ENCODE peak calls at places on chromosome 16, in seven cellular contexts. One of them, this sample, is unnamed.

GRCh38 chr16:4316732-4317461 is 1.0 kb downstream of the GLIS2 start:
- DNase-seq in anterior cingulate cortex: peak; percentile 61
- DNase-seq in T-helper 17 cell: no peak
- DNase-seq in Ammon's horn: peak; percentile 69
- DNase-seq in mesendoderm: no peak
- DNase-seq in GM12891: no peak
- DNase-seq in HAP-1: no peak
- DNase-seq in this sample: peak; percentile 79

GRCh38 chr16:86825631-86826030 is 247.3 kb downstream of the FOXL1 start:
- DNase-seq in anterior cingulate cortex: no peak
- DNase-seq in T-helper 17 cell: no peak
- DNase-seq in Ammon's horn: no peak
- DNase-seq in mesendoderm: no peak
- DNase-seq in GM12891: no peak
- DNase-seq in HAP-1: no peak
- DNase-seq in this sample: no peak

GRCh38 chr16:71460246-71460645 is 1.8 kb downstream of the ZNF23 start:
- DNase-seq in anterior cingulate cortex: no peak
- DNase-seq in T-helper 17 cell: no peak
- DNase-seq in Ammon's horn: no peak
- DNase-seq in mesendoderm: no peak
- DNase-seq in GM12891: no peak
- DNase-seq in HAP-1: no peak
- DNase-seq in this sample: peak; percentile 81

GRCh38 chr16:8649829-8650554 is 24.4 kb upstream of the ABAT start:
- DNase-seq in anterior cingulate cortex: no peak
- DNase-seq in T-helper 17 cell: no peak
- DNase-seq in Ammon's horn: no peak
- DNase-seq in mesendoderm: no peak
- DNase-seq in GM12891: no peak
- DNase-seq in HAP-1: no peak
- DNase-seq in this sample: no peak

GRCh38 chr16:24525970-24526559 is 13.3 kb upstream of the RBBP6 start:
- DNase-seq in anterior cingulate cortex: no peak
- DNase-seq in T-helper 17 cell: no peak
- DNase-seq in Ammon's horn: no peak
- DNase-seq in mesendoderm: no peak
- DNase-seq in GM12891: no peak
- DNase-seq in HAP-1: no peak
- DNase-seq in this sample: peak; percentile 93

GRCh38 chr16:1310832-1311200 is 1.4 kb downstream of the UBE2I start:
- DNase-seq in anterior cingulate cortex: no peak
- DNase-seq in T-helper 17 cell: no peak
- DNase-seq in Ammon's horn: no peak
- DNase-seq in mesendoderm: no peak
- DNase-seq in GM12891: no peak
- DNase-seq in HAP-1: no peak
- DNase-seq in this sample: peak; percentile 9

GRCh38 chr16:69613283-69614154 is 47.8 kb downstream of the NFAT5 start:
- DNase-seq in anterior cingulate cortex: no peak
- DNase-seq in T-helper 17 cell: no peak
- DNase-seq in Ammon's horn: no peak
- DNase-seq in mesendoderm: no peak
- DNase-seq in GM12891: no peak
- DNase-seq in HAP-1: no peak
- DNase-seq in this sample: peak; percentile 53

GRCh38 chr16:84640145-84640544 is 8.2 kb upstream of the KLHL36 start:
- DNase-seq in anterior cingulate cortex: no peak
- DNase-seq in T-helper 17 cell: no peak
- DNase-seq in Ammon's horn: no peak
- DNase-seq in mesendoderm: no peak
- DNase-seq in GM12891: no peak
- DNase-seq in HAP-1: no peak
- DNase-seq in this sample: no peak

GRCh38 chr16:84818133-84818532 is 1.7 kb upstream of the CRISPLD2 start:
- DNase-seq in anterior cingulate cortex: no peak
- DNase-seq in T-helper 17 cell: no peak
- DNase-seq in Ammon's horn: no peak
- DNase-seq in mesendoderm: no peak
- DNase-seq in GM12891: no peak
- DNase-seq in HAP-1: no peak
- DNase-seq in this sample: no peak

GRCh38 chr16:9850716-9851115 is 331.5 kb downstream of the GRIN2A start:
- DNase-seq in anterior cingulate cortex: no peak
- DNase-seq in T-helper 17 cell: no peak
- DNase-seq in Ammon's horn: no peak
- DNase-seq in mesendoderm: no peak
- DNase-seq in GM12891: no peak
- DNase-seq in HAP-1: no peak
- DNase-seq in this sample: no peak

GRCh38 chr16:64657316-64658011 is 464.4 kb downstream of the CDH11 start:
- DNase-seq in anterior cingulate cortex: no peak
- DNase-seq in T-helper 17 cell: no peak
- DNase-seq in Ammon's horn: no peak
- DNase-seq in mesendoderm: no peak
- DNase-seq in GM12891: no peak
- DNase-seq in HAP-1: no peak
- DNase-seq in this sample: peak; percentile 35

GRCh38 chr16:31700200-31700529 is 172.5 kb downstream of the AHSP start:
- DNase-seq in anterior cingulate cortex: no peak
- DNase-seq in T-helper 17 cell: no peak
- DNase-seq in Ammon's horn: no peak
- DNase-seq in mesendoderm: no peak
- DNase-seq in GM12891: peak; percentile 83
- DNase-seq in HAP-1: peak; percentile 79
- DNase-seq in this sample: no peak

GRCh38 chr16:57815987-57816745 is 13.9 kb upstream of the KIFC3 start:
- DNase-seq in anterior cingulate cortex: peak; percentile 68
- DNase-seq in T-helper 17 cell: no peak
- DNase-seq in Ammon's horn: peak; percentile 78
- DNase-seq in mesendoderm: peak; percentile 96
- DNase-seq in GM12891: no peak
- DNase-seq in HAP-1: no peak
- DNase-seq in this sample: peak; percentile 90

GRCh38 chr16:49015189-49015540 is 266.5 kb downstream of the CBLN1 start:
- DNase-seq in anterior cingulate cortex: no peak
- DNase-seq in T-helper 17 cell: no peak
- DNase-seq in Ammon's horn: no peak
- DNase-seq in mesendoderm: no peak
- DNase-seq in GM12891: no peak
- DNase-seq in HAP-1: no peak
- DNase-seq in this sample: no peak

GRCh38 chr16:56266981-56267607 is 75.8 kb downstream of the GNAO1 start:
- DNase-seq in anterior cingulate cortex: no peak
- DNase-seq in T-helper 17 cell: no peak
- DNase-seq in Ammon's horn: no peak
- DNase-seq in mesendoderm: no peak
- DNase-seq in GM12891: no peak
- DNase-seq in HAP-1: no peak
- DNase-seq in this sample: no peak

GRCh38 chr16:56514845-56515244 is 5.0 kb downstream of the BBS2 start:
- DNase-seq in anterior cingulate cortex: no peak
- DNase-seq in T-helper 17 cell: no peak
- DNase-seq in Ammon's horn: no peak
- DNase-seq in mesendoderm: no peak
- DNase-seq in GM12891: no peak
- DNase-seq in HAP-1: no peak
- DNase-seq in this sample: no peak

GRCh38 chr16:85794696-85795095 is 4.6 kb downstream of the EMC8 start:
- DNase-seq in anterior cingulate cortex: no peak
- DNase-seq in T-helper 17 cell: no peak
- DNase-seq in Ammon's horn: no peak
- DNase-seq in mesendoderm: no peak
- DNase-seq in GM12891: no peak
- DNase-seq in HAP-1: no peak
- DNase-seq in this sample: no peak

GRCh38 chr16:77223184-77223583 is 24.0 kb downstream of the SYCE1L start:
- DNase-seq in anterior cingulate cortex: no peak
- DNase-seq in T-helper 17 cell: no peak
- DNase-seq in Ammon's horn: no peak
- DNase-seq in mesendoderm: peak; percentile 71
- DNase-seq in GM12891: no peak
- DNase-seq in HAP-1: no peak
- DNase-seq in this sample: no peak

GRCh38 chr16:28309811-28310311 is 17.5 kb downstream of the SBK1 start:
- DNase-seq in anterior cingulate cortex: peak; percentile 5
- DNase-seq in T-helper 17 cell: peak; percentile 43
- DNase-seq in Ammon's horn: no peak
- DNase-seq in mesendoderm: no peak
- DNase-seq in GM12891: no peak
- DNase-seq in HAP-1: no peak
- DNase-seq in this sample: no peak

GRCh38 chr16:11636172-11636721 is 32.0 kb upstream of the SNN start:
- DNase-seq in anterior cingulate cortex: no peak
- DNase-seq in T-helper 17 cell: no peak
- DNase-seq in Ammon's horn: no peak
- DNase-seq in mesendoderm: peak; percentile 93
- DNase-seq in GM12891: no peak
- DNase-seq in HAP-1: no peak
- DNase-seq in this sample: no peak

GRCh38 chr16:15961060-15961511 is 11.7 kb downstream of the ABCC1 start:
- DNase-seq in anterior cingulate cortex: no peak
- DNase-seq in T-helper 17 cell: peak; percentile 29
- DNase-seq in Ammon's horn: no peak
- DNase-seq in mesendoderm: no peak
- DNase-seq in GM12891: no peak
- DNase-seq in HAP-1: peak; percentile 22
- DNase-seq in this sample: peak; percentile 29

GRCh38 chr16:55510185-55510805 is 1.4 kb downstream of the LPCAT2 start:
- DNase-seq in anterior cingulate cortex: no peak
- DNase-seq in T-helper 17 cell: no peak
- DNase-seq in Ammon's horn: no peak
- DNase-seq in mesendoderm: no peak
- DNase-seq in GM12891: no peak
- DNase-seq in HAP-1: no peak
- DNase-seq in this sample: no peak

GRCh38 chr16:71746442-71747046 is 22.0 kb upstream of the PHLPP2 start:
- DNase-seq in anterior cingulate cortex: no peak
- DNase-seq in T-helper 17 cell: no peak
- DNase-seq in Ammon's horn: peak; percentile 64
- DNase-seq in mesendoderm: peak; percentile 54
- DNase-seq in GM12891: peak; percentile 23
- DNase-seq in HAP-1: peak; percentile 60
- DNase-seq in this sample: peak; percentile 60

GRCh38 chr16:50815382-50815781 is 73.5 kb downstream of the CYLD start:
- DNase-seq in anterior cingulate cortex: no peak
- DNase-seq in T-helper 17 cell: no peak
- DNase-seq in Ammon's horn: no peak
- DNase-seq in mesendoderm: no peak
- DNase-seq in GM12891: no peak
- DNase-seq in HAP-1: no peak
- DNase-seq in this sample: no peak

GRCh38 chr16:79261461-79261860 is 339.1 kb downstream of the MAF start:
- DNase-seq in anterior cingulate cortex: no peak
- DNase-seq in T-helper 17 cell: peak; percentile 17
- DNase-seq in Ammon's horn: peak; percentile 31
- DNase-seq in mesendoderm: peak; percentile 70
- DNase-seq in GM12891: no peak
- DNase-seq in HAP-1: no peak
- DNase-seq in this sample: no peak

GRCh38 chr16:72001180-72001890 is 1.1 kb upstream of the PKD1L3 start:
- DNase-seq in anterior cingulate cortex: no peak
- DNase-seq in T-helper 17 cell: no peak
- DNase-seq in Ammon's horn: no peak
- DNase-seq in mesendoderm: no peak
- DNase-seq in GM12891: no peak
- DNase-seq in HAP-1: no peak
- DNase-seq in this sample: no peak